ENCODE peak calls at places on chromosomes 1 and 21, in six cellular contexts. W is fibroblast of mammary gland, Y is prostate gland, V is cardiac fibroblast, Z is astrocyte, S is H7. M is an unnamed sample.

GRCh38 chr1:114700026-114700600 is 4.8 kb upstream of the AMPD1 start:
- DNase-seq in Y (no peak), S (no peak), V (no peak), Z (peak; percentile 57), W (no peak), M (no peak)

GRCh38 chr1:178528219-178528962 is 15.5 kb downstream of the TEX35 start:
- DNase-seq in S (no peak), V (no peak), Y (no peak), W (no peak), Z (no peak), M (no peak)

GRCh38 chr1:36300526-36300925 is 5.6 kb upstream of the SH3D21 start:
- DNase-seq in S (no peak), V (peak; percentile 17), Z (no peak), Y (no peak), W (peak; percentile 46), M (no peak)

GRCh38 chr1:234970371-234970730 is 158.3 kb downstream of the TOMM20 start:
- DNase-seq in V (peak; percentile 89), S (no peak), Y (no peak), W (peak; percentile 99), Z (peak; percentile 100), M (peak; percentile 94)

GRCh38 chr21:34743831-34744230 is 75.0 kb downstream of the CLIC6 start:
- DNase-seq in V (peak; percentile 84), Z (peak; percentile 81), Y (peak; percentile 52), W (peak; percentile 96), S (no peak), M (peak; percentile 31)

GRCh38 chr1:155125511-155125945 is 2.1 kb upstream of the EFNA1 start:
- DNase-seq in Y (peak; percentile 59), Z (no peak), W (no peak), S (peak; percentile 73), V (no peak), M (no peak)

GRCh38 chr1:214018605-214019268 is 31.0 kb downstream of the PROX1 start:
- DNase-seq in Y (no peak), W (no peak), Z (no peak), S (no peak), V (no peak), M (no peak)

GRCh38 chr1:109804660-109805059 is 40.9 kb upstream of the EPS8L3 start:
- DNase-seq in W (no peak), S (no peak), Y (no peak), V (no peak), Z (no peak), M (no peak)

GRCh38 chr1:67342002-67342890 is 34.6 kb downstream of the IL12RB2 start:
- DNase-seq in W (no peak), Z (no peak), S (peak; percentile 34), V (no peak), Y (no peak), M (no peak)

GRCh38 chr1:170001266-170001665 is 73.2 kb downstream of the KIFAP3 start:
- DNase-seq in W (no peak), Y (no peak), V (no peak), Z (no peak), S (no peak), M (no peak)

GRCh38 chr1:180542113-180542512 is 16.7 kb upstream of the OVAAL start:
- DNase-seq in S (peak; percentile 39), Z (no peak), Y (no peak), W (no peak), V (no peak), M (no peak)

GRCh38 chr1:233289676-233290075 is 5.8 kb downstream of the PCNX2 start:
- DNase-seq in Y (no peak), Z (no peak), W (no peak), S (peak; percentile 35), V (no peak), M (no peak)

GRCh38 chr1:81449786-81450185 is 350.9 kb upstream of the ADGRL2 start:
- DNase-seq in V (peak; percentile 15), Z (peak; percentile 32), Y (no peak), W (no peak), S (no peak), M (no peak)

GRCh38 chr1:59999006-59999405 is 72.4 kb upstream of the CYP2J2 start:
- DNase-seq in S (no peak), Z (peak; percentile 22), W (no peak), V (no peak), Y (no peak), M (no peak)

GRCh38 chr1:185666582-185666981 is 67.6 kb upstream of the HMCN1 start:
- DNase-seq in V (no peak), Y (no peak), S (no peak), Z (no peak), W (no peak), M (no peak)

GRCh38 chr21:42461881-42462877 is 33.8 kb downstream of the RSPH1 start:
- DNase-seq in Z (no peak), W (no peak), V (no peak), S (no peak), Y (no peak), M (no peak)

GRCh38 chr1:26019641-26020315 is 1.8 kb upstream of the EXTL1 start:
- DNase-seq in Z (peak; percentile 71), S (no peak), V (peak; percentile 68), Y (no peak), W (no peak), M (no peak)

GRCh38 chr1:28518000-28518744 is 12.3 kb downstream of the RCC1 start:
- DNase-seq in W (peak; percentile 77), V (peak; percentile 87), Y (peak; percentile 88), Z (peak; percentile 67), S (peak; percentile 98), M (peak; percentile 57)

GRCh38 chr1:153540394-153541361 is at the start of gene S100A5:
- DNase-seq in Y (no peak), Z (peak; percentile 71), V (peak; percentile 58), W (peak; percentile 76), S (peak; percentile 13), M (no peak)

GRCh38 chr1:1058921-1059493 is 15.1 kb downstream of the RNF223 start:
- DNase-seq in S (peak; percentile 98), Y (no peak), Z (no peak), V (peak; percentile 20), W (no peak), M (no peak)

GRCh38 chr1:234466945-234467344 is 12.0 kb downstream of the TARBP1 start:
- DNase-seq in S (no peak), Y (no peak), V (no peak), W (no peak), Z (no peak), M (no peak)

GRCh38 chr1:220577926-220578325 is 50.0 kb downstream of the MARK1 start:
- DNase-seq in W (no peak), Z (no peak), S (no peak), V (no peak), Y (no peak), M (no peak)

GRCh38 chr1:218284377-218284916 is 646 bp upstream of the RRP15 start:
- DNase-seq in V (no peak), S (peak; percentile 50), W (no peak), Y (no peak), Z (no peak), M (no peak)

GRCh38 chr1:225447649-225448048 is 19.8 kb upstream of the LBR start:
- DNase-seq in Y (peak; percentile 72), Z (no peak), W (peak; percentile 43), V (peak; percentile 36), S (no peak), M (no peak)

GRCh38 chr1:48228156-48228555 is 5.6 kb downstream of the SLC5A9 start:
- DNase-seq in Y (no peak), W (no peak), S (peak; percentile 82), Z (no peak), V (no peak), M (no peak)

GRCh38 chr1:86441581-86441980 is 17.6 kb downstream of the CLCA2 start:
- DNase-seq in Z (no peak), V (no peak), W (no peak), Y (no peak), S (no peak), M (no peak)

DNA sequence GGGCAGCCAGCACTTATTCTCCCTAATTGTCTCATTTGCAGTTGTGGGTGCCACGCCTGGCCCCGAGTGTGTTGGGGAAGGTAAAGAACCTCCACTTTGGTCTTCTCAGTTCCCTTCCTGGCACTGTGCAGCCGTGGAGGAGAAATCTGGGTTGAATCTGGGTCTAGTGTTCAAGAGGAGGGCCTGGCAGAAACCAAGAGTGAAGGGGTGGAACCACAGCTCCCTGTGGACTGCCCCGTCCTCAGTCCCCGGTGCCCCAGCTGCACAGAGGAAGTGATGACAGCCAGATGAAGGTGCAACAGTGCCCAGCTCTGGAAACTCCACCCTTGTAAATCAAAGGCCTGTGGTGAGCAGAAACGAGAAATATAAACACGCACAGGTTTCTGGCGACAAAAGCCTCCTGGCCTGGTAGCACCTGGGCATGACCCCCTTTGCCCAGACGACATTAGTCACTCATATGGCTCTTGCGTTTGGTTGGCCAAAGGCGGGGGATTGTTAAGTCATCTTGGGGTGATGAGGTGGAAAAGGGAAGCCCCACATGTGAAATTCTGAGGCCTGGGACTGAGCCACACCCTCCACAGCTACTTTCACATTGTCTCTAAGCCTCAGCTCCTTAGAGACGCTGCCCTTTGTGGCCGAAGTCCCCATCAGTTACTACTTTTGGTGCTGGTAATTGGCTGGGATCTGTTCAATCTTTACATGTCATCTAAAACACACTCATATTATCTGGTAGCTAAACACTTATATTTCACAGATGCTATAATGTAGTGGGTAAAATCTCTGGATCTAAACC is 4.2 kb upstream of the ECE1 start:
- DNase-seq in Y (no peak), Z (no peak), W (no peak), V (peak; percentile 54), S (no peak), M (no peak)
- H3K4me3 ChIP-seq in Y (no peak overlapping the region), Z (no peak overlapping the region), W (no peak overlapping the region), V (no peak overlapping the region), S (no peak overlapping the region), M (no peak overlapping the region)

DNA sequence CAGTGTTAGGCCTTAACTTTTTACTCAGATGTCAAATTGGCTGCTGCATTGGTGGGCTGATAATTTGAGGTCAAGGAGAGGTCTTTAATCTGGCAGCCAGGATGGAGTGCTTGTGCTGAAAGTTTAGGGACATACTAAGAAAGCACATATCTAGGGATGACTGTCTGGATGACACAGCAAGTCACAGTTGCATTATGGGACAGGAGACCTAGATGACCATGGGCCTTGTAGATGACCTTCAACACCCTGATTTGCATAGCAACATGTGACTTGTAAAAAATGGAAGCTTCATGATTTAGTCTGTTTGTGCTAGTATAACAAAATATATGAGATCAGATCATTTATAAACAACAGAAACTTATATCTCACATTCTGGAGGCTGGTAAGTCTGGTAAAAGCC is 18.0 kb upstream of the HSD3B2 start:
- DNase-seq in V (no peak), Z (no peak), S (no peak), Y (no peak), W (no peak), M (no peak)
- H3K4me3 ChIP-seq in V (no peak overlapping the region), Z (no peak overlapping the region), S (no peak overlapping the region), Y (no peak overlapping the region), W (no peak overlapping the region), M (no peak overlapping the region)

DNA sequence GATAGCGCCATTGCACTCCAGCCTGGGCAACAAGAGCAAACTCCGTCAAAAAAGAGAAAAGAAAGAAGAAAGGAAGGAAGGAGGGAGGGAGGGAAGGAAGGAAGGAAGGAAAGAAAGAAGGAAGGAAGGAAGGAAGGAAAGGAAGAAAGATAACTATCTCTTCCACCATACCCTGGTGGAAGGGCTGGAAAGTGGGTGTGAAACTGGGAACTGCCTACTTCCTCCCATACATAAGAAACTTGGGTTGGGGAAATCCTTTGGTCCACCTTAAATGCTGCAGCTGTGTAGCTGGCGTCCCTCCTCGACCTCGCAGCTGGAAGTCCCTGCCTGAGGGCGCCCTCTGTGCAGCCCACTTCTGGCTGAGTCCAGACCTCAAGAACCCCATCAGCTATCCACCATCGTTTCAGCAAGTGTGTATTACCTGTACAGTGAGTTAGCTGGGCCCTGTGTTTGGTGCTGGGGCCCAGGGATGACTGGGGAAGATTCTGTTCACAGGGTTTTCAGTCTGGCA is 4.6 kb upstream of the FAM167B start:
- DNase-seq in W (no peak), Y (no peak), V (peak; percentile 32), Z (no peak), S (peak; percentile 52), M (no peak)
- H3K4me3 ChIP-seq in W (no peak overlapping the region), Y (no peak overlapping the region), V (no peak overlapping the region), Z (no peak overlapping the region), S (no peak overlapping the region), M (no peak overlapping the region)

GRCh38 chr1:167628754-167629515 is 1.1 kb upstream of the RCSD1 start:
- DNase-seq in W (no peak), Y (no peak), Z (no peak), S (peak; percentile 45), V (no peak), M (no peak)
- H3K4me3 ChIP-seq in W (no peak overlapping the region), Y (no peak overlapping the region), Z (no peak overlapping the region), S (no peak overlapping the region), V (no peak overlapping the region), M (no peak overlapping the region)